ENCODE peak calls at places on chromosome 22, in six cellular contexts. One of them, this sample, is unnamed.

GRCh38 chr22:46894081-46894671 is 131.7 kb downstream of the TBC1D22A start:
- DNase-seq in IMR-90: peak; percentile 45
- DNase-seq in H1: no peak
- DNase-seq in mesenchymal stem cell: peak; percentile 82
- DNase-seq in H9: no peak
- DNase-seq in mesendoderm: no peak
- DNase-seq in this sample: no peak

GRCh38 chr22:24391836-24392217 is 35.6 kb upstream of the ADORA2A start:
- DNase-seq in IMR-90: peak; percentile 77
- DNase-seq in H1: no peak
- DNase-seq in mesenchymal stem cell: peak; percentile 58
- DNase-seq in H9: no peak
- DNase-seq in mesendoderm: no peak
- DNase-seq in this sample: no peak

GRCh38 chr22:23073506-23074229 is 3.3 kb downstream of the GNAZ start:
- DNase-seq in IMR-90: no peak
- DNase-seq in H1: no peak
- DNase-seq in mesenchymal stem cell: no peak
- DNase-seq in H9: no peak
- DNase-seq in mesendoderm: no peak
- DNase-seq in this sample: no peak

GRCh38 chr22:29702025-29702930 is 17.5 kb upstream of the CABP7 start:
- DNase-seq in IMR-90: peak; percentile 11
- DNase-seq in H1: no peak
- DNase-seq in mesenchymal stem cell: no peak
- DNase-seq in H9: no peak
- DNase-seq in mesendoderm: peak; percentile 54
- DNase-seq in this sample: no peak

GRCh38 chr22:27986459-27986858 is 67.4 kb upstream of the PITPNB start:
- DNase-seq in IMR-90: no peak
- DNase-seq in H1: no peak
- DNase-seq in mesenchymal stem cell: peak; percentile 56
- DNase-seq in H9: peak; percentile 19
- DNase-seq in mesendoderm: no peak
- DNase-seq in this sample: no peak

GRCh38 chr22:47094861-47095330 is 332.4 kb downstream of the TBC1D22A start:
- DNase-seq in IMR-90: no peak
- DNase-seq in H1: no peak
- DNase-seq in mesenchymal stem cell: no peak
- DNase-seq in H9: no peak
- DNase-seq in mesendoderm: no peak
- DNase-seq in this sample: no peak

GRCh38 chr22:29737251-29738117 is 17.7 kb downstream of the CABP7 start:
- DNase-seq in IMR-90: no peak
- DNase-seq in H1: no peak
- DNase-seq in mesenchymal stem cell: no peak
- DNase-seq in H9: peak; percentile 53
- DNase-seq in mesendoderm: no peak
- DNase-seq in this sample: no peak

GRCh38 chr22:33328789-33329296 is 270.7 kb upstream of the SYN3 start:
- DNase-seq in IMR-90: peak; percentile 86
- DNase-seq in H1: no peak
- DNase-seq in mesenchymal stem cell: peak; percentile 64
- DNase-seq in H9: no peak
- DNase-seq in mesendoderm: peak; percentile 77
- DNase-seq in this sample: no peak

GRCh38 chr22:46352276-46352675 is 16.8 kb downstream of the TRMU start:
- DNase-seq in IMR-90: no peak
- DNase-seq in H1: no peak
- DNase-seq in mesenchymal stem cell: no peak
- DNase-seq in H9: peak; percentile 24
- DNase-seq in mesendoderm: no peak
- DNase-seq in this sample: no peak

GRCh38 chr22:48088926-48089536 is 1326.6 kb downstream of the TBC1D22A start:
- DNase-seq in IMR-90: no peak
- DNase-seq in H1: no peak
- DNase-seq in mesenchymal stem cell: no peak
- DNase-seq in H9: no peak
- DNase-seq in mesendoderm: no peak
- DNase-seq in this sample: no peak

GRCh38 chr22:38259370-38259769 is 13.4 kb downstream of the TMEM184B start:
- DNase-seq in IMR-90: no peak
- DNase-seq in H1: no peak
- DNase-seq in mesenchymal stem cell: no peak
- DNase-seq in H9: no peak
- DNase-seq in mesendoderm: no peak
- DNase-seq in this sample: no peak

GRCh38 chr22:41508770-41509170 is 35.5 kb downstream of the POLR3H start:
- DNase-seq in IMR-90: no peak
- DNase-seq in H1: no peak
- DNase-seq in mesenchymal stem cell: no peak
- DNase-seq in H9: peak; percentile 32
- DNase-seq in mesendoderm: no peak
- DNase-seq in this sample: no peak

GRCh38 chr22:45964372-45964771 is 12.6 kb downstream of the WNT7B start:
- DNase-seq in IMR-90: no peak
- DNase-seq in H1: no peak
- DNase-seq in mesenchymal stem cell: no peak
- DNase-seq in H9: no peak
- DNase-seq in mesendoderm: no peak
- DNase-seq in this sample: no peak

GRCh38 chr22:17172172-17172833 is 13.2 kb upstream of the HDHD5 start:
- DNase-seq in IMR-90: no peak
- DNase-seq in H1: no peak
- DNase-seq in mesenchymal stem cell: no peak
- DNase-seq in H9: peak; percentile 66
- DNase-seq in mesendoderm: no peak
- DNase-seq in this sample: no peak

GRCh38 chr22:38867124-38867455 is 4.9 kb downstream of the CBX6 start:
- DNase-seq in IMR-90: no peak
- DNase-seq in H1: no peak
- DNase-seq in mesenchymal stem cell: no peak
- DNase-seq in H9: peak; percentile 56
- DNase-seq in mesendoderm: no peak
- DNase-seq in this sample: no peak

GRCh38 chr22:20488946-20489345 is 6.6 kb downstream of the KLHL22 start:
- DNase-seq in IMR-90: no peak
- DNase-seq in H1: no peak
- DNase-seq in mesenchymal stem cell: no peak
- DNase-seq in H9: peak; percentile 49
- DNase-seq in mesendoderm: no peak
- DNase-seq in this sample: no peak

GRCh38 chr22:37749223-37749622 is 52.4 kb downstream of the TRIOBP start:
- DNase-seq in IMR-90: no peak
- DNase-seq in H1: no peak
- DNase-seq in mesenchymal stem cell: no peak
- DNase-seq in H9: no peak
- DNase-seq in mesendoderm: peak; percentile 33
- DNase-seq in this sample: no peak

GRCh38 chr22:41557401-41558240 is 3.2 kb upstream of the CSDC2 start:
- DNase-seq in IMR-90: peak; percentile 94
- DNase-seq in H1: no peak
- DNase-seq in mesenchymal stem cell: peak; percentile 63
- DNase-seq in H9: peak; percentile 58
- DNase-seq in mesendoderm: no peak
- DNase-seq in this sample: no peak

GRCh38 chr22:20391222-20391621 is 2.7 kb upstream of the ZNF74 start:
- DNase-seq in IMR-90: no peak
- DNase-seq in H1: no peak
- DNase-seq in mesenchymal stem cell: no peak
- DNase-seq in H9: peak; percentile 12
- DNase-seq in mesendoderm: no peak
- DNase-seq in this sample: no peak

GRCh38 chr22:45155050-45155840 is 8.5 kb upstream of the NUP50 start:
- DNase-seq in IMR-90: peak; percentile 72
- DNase-seq in H1: no peak
- DNase-seq in mesenchymal stem cell: peak; percentile 94
- DNase-seq in H9: no peak
- DNase-seq in mesendoderm: no peak
- DNase-seq in this sample: no peak

GRCh38 chr22:24088796-24089195 is 77.7 kb downstream of the CABIN1 start:
- DNase-seq in IMR-90: peak; percentile 55
- DNase-seq in H1: no peak
- DNase-seq in mesenchymal stem cell: peak; percentile 13
- DNase-seq in H9: no peak
- DNase-seq in mesendoderm: peak; percentile 27
- DNase-seq in this sample: no peak

GRCh38 chr22:27115410-27115809 is 458.0 kb downstream of the MIAT start:
- DNase-seq in IMR-90: no peak
- DNase-seq in H1: no peak
- DNase-seq in mesenchymal stem cell: no peak
- DNase-seq in H9: no peak
- DNase-seq in mesendoderm: no peak
- DNase-seq in this sample: no peak

GRCh38 chr22:31084811-31085492 is 3.8 kb downstream of the SMTN start:
- DNase-seq in IMR-90: peak; percentile 75
- DNase-seq in H1: peak; percentile 61
- DNase-seq in mesenchymal stem cell: peak; percentile 86
- DNase-seq in H9: peak; percentile 89
- DNase-seq in mesendoderm: peak; percentile 93
- DNase-seq in this sample: peak; percentile 61

GRCh38 chr22:49748514-49748913 is 79.2 kb downstream of the BRD1 start:
- DNase-seq in IMR-90: no peak
- DNase-seq in H1: no peak
- DNase-seq in mesenchymal stem cell: no peak
- DNase-seq in H9: no peak
- DNase-seq in mesendoderm: no peak
- DNase-seq in this sample: no peak

GRCh38 chr22:49749227-49749626 is 78.4 kb downstream of the BRD1 start:
- DNase-seq in IMR-90: no peak
- DNase-seq in H1: no peak
- DNase-seq in mesenchymal stem cell: no peak
- DNase-seq in H9: no peak
- DNase-seq in mesendoderm: no peak
- DNase-seq in this sample: no peak

GRCh38 chr22:49751318-49751967 is 76.2 kb downstream of the BRD1 start:
- DNase-seq in IMR-90: no peak
- DNase-seq in H1: no peak
- DNase-seq in mesenchymal stem cell: no peak
- DNase-seq in H9: peak; percentile 25
- DNase-seq in mesendoderm: no peak
- DNase-seq in this sample: no peak

GRCh38 chr22:49751968-49752597 is 75.6 kb downstream of the BRD1 start:
- DNase-seq in IMR-90: no peak
- DNase-seq in H1: no peak
- DNase-seq in mesenchymal stem cell: no peak
- DNase-seq in H9: peak; percentile 20
- DNase-seq in mesendoderm: no peak
- DNase-seq in this sample: no peak

GRCh38 chr22:49749885-49750510 is 77.7 kb downstream of the BRD1 start:
- DNase-seq in IMR-90: no peak
- DNase-seq in H1: no peak
- DNase-seq in mesenchymal stem cell: no peak
- DNase-seq in H9: no peak
- DNase-seq in mesendoderm: no peak
- DNase-seq in this sample: no peak
- H2BK15ac ChIP-seq in IMR-90: no peak overlapping the region
- H2BK15ac ChIP-seq in H1: no peak overlapping the region
- H2BK15ac ChIP-seq in mesenchymal stem cell: no peak overlapping the region
- H2BK15ac ChIP-seq in H9: no peak overlapping the region
- H2BK15ac ChIP-seq in mesendoderm: no peak overlapping the region
- H2BK15ac ChIP-seq in this sample: peak overlapping the region; percentile 81

DNA sequence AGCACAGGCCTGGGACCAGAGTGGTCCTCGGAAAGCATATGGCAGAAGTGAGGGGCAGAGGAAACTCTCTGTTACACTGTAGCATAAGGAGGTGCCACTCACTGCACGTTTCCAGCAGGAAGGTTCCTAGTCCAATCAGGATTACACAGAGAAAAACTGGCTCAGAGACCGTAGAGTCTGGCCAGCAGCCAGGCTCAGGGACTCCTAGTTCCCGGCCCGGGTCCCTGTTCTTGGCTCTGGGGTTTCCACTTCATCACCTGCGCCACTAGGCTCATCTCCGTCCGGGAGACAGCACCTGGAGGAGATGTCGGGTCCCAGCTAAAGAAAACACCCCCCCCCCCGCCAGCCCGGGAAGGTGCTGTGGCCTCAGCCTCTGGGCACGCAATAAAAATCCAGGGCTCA is 1.1 kb downstream of the TTLL12 start:
- DNase-seq in IMR-90: peak; percentile 23
- DNase-seq in H1: no peak
- DNase-seq in mesenchymal stem cell: peak; percentile 52
- DNase-seq in H9: no peak
- DNase-seq in mesendoderm: peak; percentile 14
- DNase-seq in this sample: no peak
- H2BK15ac ChIP-seq in IMR-90: no peak overlapping the region
- H2BK15ac ChIP-seq in H1: no peak overlapping the region
- H2BK15ac ChIP-seq in mesenchymal stem cell: no peak overlapping the region
- H2BK15ac ChIP-seq in H9: no peak overlapping the region
- H2BK15ac ChIP-seq in mesendoderm: no peak overlapping the region
- H2BK15ac ChIP-seq in this sample: peak overlapping the region; percentile 9

DNA sequence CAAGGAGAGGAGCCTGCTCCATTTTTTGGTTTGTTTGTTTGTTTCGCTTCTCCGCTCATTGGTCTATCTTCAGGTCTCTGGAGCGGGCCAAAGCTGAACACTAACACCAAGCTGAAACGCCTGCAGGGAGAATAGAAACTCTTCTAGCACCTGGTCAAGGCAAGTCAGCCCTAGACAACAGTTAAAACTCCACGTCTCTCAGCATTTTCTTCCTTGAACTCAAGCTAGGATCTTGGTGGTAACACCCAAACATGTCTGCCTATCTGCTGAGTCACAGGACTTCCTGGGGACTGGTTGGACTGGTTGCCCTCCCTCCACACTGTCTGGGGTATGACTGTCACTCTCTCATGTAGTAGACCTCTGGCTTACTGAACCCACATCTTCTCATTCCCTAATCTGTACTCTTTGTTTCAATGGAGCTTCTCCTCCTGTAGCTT is 23.9 kb upstream of the RBFOX2 start:
- DNase-seq in IMR-90: peak; percentile 57
- DNase-seq in H1: no peak
- DNase-seq in mesenchymal stem cell: peak; percentile 49
- DNase-seq in H9: no peak
- DNase-seq in mesendoderm: peak; percentile 72
- DNase-seq in this sample: no peak
- H2BK15ac ChIP-seq in IMR-90: peak overlapping the region; percentile 9
- H2BK15ac ChIP-seq in H1: no peak overlapping the region
- H2BK15ac ChIP-seq in mesenchymal stem cell: no peak overlapping the region
- H2BK15ac ChIP-seq in H9: no peak overlapping the region
- H2BK15ac ChIP-seq in mesendoderm: no peak overlapping the region
- H2BK15ac ChIP-seq in this sample: no peak overlapping the region

DNA sequence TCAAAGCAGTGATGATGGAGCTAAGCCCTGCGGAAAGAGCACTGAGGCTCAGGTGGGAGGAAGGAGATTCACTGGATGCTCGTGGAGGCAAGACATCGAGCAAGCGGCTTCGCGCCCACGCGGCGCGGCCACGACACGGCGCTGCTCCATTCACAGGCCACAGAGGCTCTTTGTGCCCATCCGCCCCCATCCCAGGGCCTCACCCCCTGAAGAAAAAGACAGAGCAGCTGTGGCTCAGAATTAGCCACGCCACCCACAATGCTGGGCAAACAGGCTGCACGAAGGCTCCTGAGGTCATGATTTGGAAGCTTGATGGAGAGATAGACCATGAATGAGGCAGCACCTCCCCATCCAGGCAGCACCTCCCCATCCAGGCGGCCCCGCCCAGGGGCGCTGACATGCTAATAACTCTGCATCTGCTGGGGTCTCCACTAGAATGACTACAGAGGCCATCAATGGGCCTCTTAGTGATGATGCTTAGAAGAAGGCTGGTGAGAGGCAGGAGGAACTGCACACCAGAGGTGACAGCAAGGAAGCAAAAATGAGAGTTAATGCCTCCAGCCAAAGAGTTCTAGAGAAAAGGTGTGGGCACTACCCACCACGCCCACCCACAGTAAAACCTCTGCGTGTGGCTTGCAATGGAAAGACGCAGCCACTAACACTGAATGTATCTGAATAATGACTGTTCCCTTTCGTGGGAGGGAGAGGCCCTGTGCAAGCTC is 43.5 kb downstream of the MYH9 start:
- DNase-seq in IMR-90: no peak
- DNase-seq in H1: no peak
- DNase-seq in mesenchymal stem cell: no peak
- DNase-seq in H9: no peak
- DNase-seq in mesendoderm: no peak
- DNase-seq in this sample: no peak
- H2BK15ac ChIP-seq in IMR-90: no peak overlapping the region
- H2BK15ac ChIP-seq in H1: no peak overlapping the region
- H2BK15ac ChIP-seq in mesenchymal stem cell: no peak overlapping the region
- H2BK15ac ChIP-seq in H9: no peak overlapping the region
- H2BK15ac ChIP-seq in mesendoderm: no peak overlapping the region
- H2BK15ac ChIP-seq in this sample: no peak overlapping the region

This sample was measured in neuronal stem cell.